ENCODE peak calls at places on chromosome 18, in four cellular contexts. One of them, this sample, is unnamed.
A peak's percentile ranks its signal among the peaks of the same experiment; 100 is the strongest.

GRCh38 chr18:28412521-28412920 is 235.6 kb upstream of the CDH2 start:
- DNase-seq in HCT116: no peak
- DNase-seq in fibroblast of lung: peak; percentile 60
- DNase-seq in uterus: no peak
- DNase-seq in this sample: no peak

GRCh38 chr18:9105420-9105819 is 2.9 kb downstream of the NDUFV2 start:
- DNase-seq in HCT116: no peak
- DNase-seq in fibroblast of lung: no peak
- DNase-seq in uterus: no peak
- DNase-seq in this sample: peak; percentile 37

GRCh38 chr18:25298853-25299274 is 53.1 kb downstream of the ZNF521 start:
- DNase-seq in HCT116: no peak
- DNase-seq in fibroblast of lung: peak; percentile 93
- DNase-seq in uterus: no peak
- DNase-seq in this sample: no peak

GRCh38 chr18:31512203-31512764 is 14.3 kb downstream of the DSG2 start:
- DNase-seq in HCT116: no peak
- DNase-seq in fibroblast of lung: peak; percentile 93
- DNase-seq in uterus: no peak
- DNase-seq in this sample: no peak

GRCh38 chr18:30684825-30685481 is 357.6 kb downstream of the DSC3 start:
- DNase-seq in HCT116: no peak
- DNase-seq in fibroblast of lung: no peak
- DNase-seq in uterus: no peak
- DNase-seq in this sample: peak; percentile 37

GRCh38 chr18:79687806-79688205 is 8.2 kb downstream of the CTDP1 start:
- DNase-seq in HCT116: no peak
- DNase-seq in fibroblast of lung: peak; percentile 64
- DNase-seq in uterus: no peak
- DNase-seq in this sample: no peak

GRCh38 chr18:61574665-61575064 is 241.4 kb downstream of the CDH20 start:
- DNase-seq in HCT116: no peak
- DNase-seq in fibroblast of lung: peak; percentile 38
- DNase-seq in uterus: no peak
- DNase-seq in this sample: no peak

GRCh38 chr18:30271716-30272115 is 770.8 kb downstream of the DSC3 start:
- DNase-seq in HCT116: no peak
- DNase-seq in fibroblast of lung: no peak
- DNase-seq in uterus: no peak
- DNase-seq in this sample: no peak

GRCh38 chr18:11518788-11519685 is 90.4 kb upstream of the SLC35G4 start:
- DNase-seq in HCT116: peak; percentile 57
- DNase-seq in fibroblast of lung: peak; percentile 52
- DNase-seq in uterus: no peak
- DNase-seq in this sample: peak; percentile 29

GRCh38 chr18:23191952-23192662 is 56.8 kb downstream of the CABLES1 start:
- DNase-seq in HCT116: no peak
- DNase-seq in fibroblast of lung: peak; percentile 90
- DNase-seq in uterus: peak; percentile 74
- DNase-seq in this sample: no peak

GRCh38 chr18:78587096-78587495 is 392.5 kb upstream of the SALL3 start:
- DNase-seq in HCT116: no peak
- DNase-seq in fibroblast of lung: peak; percentile 32
- DNase-seq in uterus: no peak
- DNase-seq in this sample: no peak

GRCh38 chr18:49460958-49461601 is 635 bp upstream of the DYM start:
- DNase-seq in HCT116: no peak
- DNase-seq in fibroblast of lung: peak; percentile 13
- DNase-seq in uterus: no peak
- DNase-seq in this sample: no peak

GRCh38 chr18:7177131-7177744 is 53.7 kb upstream of the LRRC30 start:
- DNase-seq in HCT116: no peak
- DNase-seq in fibroblast of lung: peak; percentile 65
- DNase-seq in uterus: peak; percentile 41
- DNase-seq in this sample: no peak

GRCh38 chr18:52582516-52582915 is 242.5 kb downstream of the DCC start:
- DNase-seq in HCT116: no peak
- DNase-seq in fibroblast of lung: no peak
- DNase-seq in uterus: no peak
- DNase-seq in this sample: no peak

GRCh38 chr18:34364699-34365098 is 140.0 kb upstream of the NOL4 start:
- DNase-seq in HCT116: no peak
- DNase-seq in fibroblast of lung: no peak
- DNase-seq in uterus: no peak
- DNase-seq in this sample: no peak

GRCh38 chr18:76390452-76391035 is 104.5 kb downstream of the ZNF516 start:
- DNase-seq in HCT116: no peak
- DNase-seq in fibroblast of lung: no peak
- DNase-seq in uterus: peak; percentile 26
- DNase-seq in this sample: no peak

GRCh38 chr18:35099911-35100310 is 58.7 kb downstream of the MAPRE2 start:
- DNase-seq in HCT116: no peak
- DNase-seq in fibroblast of lung: peak; percentile 59
- DNase-seq in uterus: no peak
- DNase-seq in this sample: no peak

GRCh38 chr18:905948-906415 is 1.3 kb downstream of the ADCYAP1 start:
- DNase-seq in HCT116: no peak
- DNase-seq in fibroblast of lung: no peak
- DNase-seq in uterus: no peak
- DNase-seq in this sample: no peak
- H3K4me3 ChIP-seq in HCT116: no peak overlapping the region
- H3K4me3 ChIP-seq in fibroblast of lung: no peak overlapping the region
- H3K4me3 ChIP-seq in uterus: no peak overlapping the region
- H3K4me3 ChIP-seq in this sample: no peak overlapping the region

DNA sequence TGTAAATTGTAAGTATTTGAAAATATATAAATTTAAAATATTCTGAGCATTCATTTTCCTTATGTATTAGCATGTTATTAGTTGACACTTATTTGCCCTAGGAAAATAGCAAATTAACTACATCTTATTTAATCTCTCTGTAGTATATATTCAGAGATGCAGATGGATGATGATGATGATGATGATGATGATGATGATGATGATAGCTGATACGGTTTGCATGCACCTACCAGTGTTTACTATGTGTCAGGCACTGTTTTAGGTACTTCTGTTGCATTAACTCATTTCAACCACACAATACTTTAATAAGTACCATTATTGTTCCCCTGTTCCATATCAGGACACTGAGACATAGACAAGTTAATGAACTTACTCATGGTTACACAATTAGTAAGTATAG is 191.4 kb upstream of the BOD1L2 start:
- DNase-seq in HCT116: no peak
- DNase-seq in fibroblast of lung: no peak
- DNase-seq in uterus: no peak
- DNase-seq in this sample: no peak
- H3K27me3 ChIP-seq in HCT116: no peaks in the 10 kb centered on the region
- H3K27me3 ChIP-seq in fibroblast of lung: no peaks in the 10 kb centered on the region
- H3K27me3 ChIP-seq in uterus: no peaks in the 10 kb centered on the region
- H3K27me3 ChIP-seq in this sample: no peaks in the 10 kb centered on the region

DNA sequence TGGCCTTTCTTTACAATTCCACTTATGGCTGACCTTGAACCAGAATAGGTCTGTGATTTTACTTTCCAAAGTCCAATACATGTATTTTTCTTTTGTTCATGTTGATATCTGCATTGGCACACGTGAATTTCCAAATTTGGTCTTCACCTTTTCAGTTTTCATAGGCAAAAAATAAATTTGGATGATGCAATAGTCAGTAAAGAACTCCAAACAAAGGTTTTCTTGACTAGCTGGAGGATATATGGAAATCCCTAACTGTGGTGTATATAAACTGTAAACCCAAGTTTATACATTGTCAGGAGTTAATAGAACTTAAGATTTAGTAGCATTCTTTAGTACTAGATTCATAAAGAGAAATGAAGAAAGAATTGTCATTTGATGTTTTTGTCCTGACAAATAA is 133.0 kb downstream of the BCL2 start:
- DNase-seq in HCT116: no peak
- DNase-seq in fibroblast of lung: no peak
- DNase-seq in uterus: no peak
- DNase-seq in this sample: no peak
- H3K4me1 ChIP-seq in HCT116: no peaks in the 10 kb centered on the region
- H3K4me1 ChIP-seq in fibroblast of lung: no peaks in the 10 kb centered on the region
- H3K4me1 ChIP-seq in uterus: peaks cover 15% of the 10 kb centered on the region
- H3K4me1 ChIP-seq in this sample: peaks cover 24% of the 10 kb centered on the region

GRCh38 chr18:5288517-5288935 is 7.0 kb downstream of the ZBTB14 start:
- DNase-seq in HCT116: no peak
- DNase-seq in fibroblast of lung: no peak
- DNase-seq in uterus: no peak
- DNase-seq in this sample: no peak
- H3K4me3 ChIP-seq in HCT116: no peak overlapping the region
- H3K4me3 ChIP-seq in fibroblast of lung: no peak overlapping the region
- H3K4me3 ChIP-seq in uterus: no peak overlapping the region
- H3K4me3 ChIP-seq in this sample: no peak overlapping the region

DNA sequence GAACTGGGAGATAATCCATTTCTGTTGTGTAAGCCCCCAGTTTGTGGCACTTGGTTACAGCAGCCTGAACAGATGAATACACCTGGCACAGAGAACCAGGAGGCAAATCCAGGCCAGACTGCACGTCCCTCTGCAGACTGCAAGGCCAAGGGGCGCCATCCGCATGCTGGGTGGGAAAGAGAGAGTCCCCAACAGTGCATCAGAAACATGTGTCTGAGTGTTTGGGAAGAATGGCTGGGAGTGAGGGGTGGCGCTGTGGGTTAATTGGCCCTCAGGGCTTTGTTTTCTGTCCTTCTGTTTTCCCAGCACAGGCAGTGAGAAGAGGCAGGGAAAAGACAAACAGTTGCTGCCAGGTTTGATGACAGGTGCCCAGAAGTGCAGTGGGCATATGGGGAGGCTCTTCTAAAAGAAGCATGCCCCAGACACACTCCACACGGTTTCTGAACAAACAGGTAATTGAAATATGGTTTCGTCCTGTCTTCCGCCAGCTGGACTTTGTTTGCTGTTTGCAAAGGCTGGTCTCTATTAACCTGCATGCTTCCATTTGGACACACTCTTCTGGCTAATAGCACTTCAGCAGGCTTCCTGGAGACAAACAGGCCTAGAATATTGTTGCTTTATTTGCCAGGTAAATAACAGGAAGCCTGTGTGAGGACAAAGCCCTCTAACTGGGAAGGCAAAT is 43.4 kb upstream of the SEC11C start:
- DNase-seq in HCT116: no peak
- DNase-seq in fibroblast of lung: no peak
- DNase-seq in uterus: no peak
- DNase-seq in this sample: no peak
- H3K27me3 ChIP-seq in HCT116: peaks cover 44% of the 10 kb centered on the region
- H3K27me3 ChIP-seq in fibroblast of lung: peaks cover 16% of the 10 kb centered on the region
- H3K27me3 ChIP-seq in uterus: no peaks in the 10 kb centered on the region
- H3K27me3 ChIP-seq in this sample: no peaks in the 10 kb centered on the region

GRCh38 chr18:3251963-3252277 is 4.3 kb downstream of the MYL12A start:
- DNase-seq in HCT116: no peak
- DNase-seq in fibroblast of lung: peak; percentile 69
- DNase-seq in uterus: no peak
- DNase-seq in this sample: no peak
- H3K4me1 ChIP-seq in HCT116: peaks cover 37% of the 10 kb centered on the region
- H3K4me1 ChIP-seq in fibroblast of lung: peaks cover 13% of the 10 kb centered on the region
- H3K4me1 ChIP-seq in uterus: peaks cover 6% of the 10 kb centered on the region
- H3K4me1 ChIP-seq in this sample: peaks cover 40% of the 10 kb centered on the region

DNA sequence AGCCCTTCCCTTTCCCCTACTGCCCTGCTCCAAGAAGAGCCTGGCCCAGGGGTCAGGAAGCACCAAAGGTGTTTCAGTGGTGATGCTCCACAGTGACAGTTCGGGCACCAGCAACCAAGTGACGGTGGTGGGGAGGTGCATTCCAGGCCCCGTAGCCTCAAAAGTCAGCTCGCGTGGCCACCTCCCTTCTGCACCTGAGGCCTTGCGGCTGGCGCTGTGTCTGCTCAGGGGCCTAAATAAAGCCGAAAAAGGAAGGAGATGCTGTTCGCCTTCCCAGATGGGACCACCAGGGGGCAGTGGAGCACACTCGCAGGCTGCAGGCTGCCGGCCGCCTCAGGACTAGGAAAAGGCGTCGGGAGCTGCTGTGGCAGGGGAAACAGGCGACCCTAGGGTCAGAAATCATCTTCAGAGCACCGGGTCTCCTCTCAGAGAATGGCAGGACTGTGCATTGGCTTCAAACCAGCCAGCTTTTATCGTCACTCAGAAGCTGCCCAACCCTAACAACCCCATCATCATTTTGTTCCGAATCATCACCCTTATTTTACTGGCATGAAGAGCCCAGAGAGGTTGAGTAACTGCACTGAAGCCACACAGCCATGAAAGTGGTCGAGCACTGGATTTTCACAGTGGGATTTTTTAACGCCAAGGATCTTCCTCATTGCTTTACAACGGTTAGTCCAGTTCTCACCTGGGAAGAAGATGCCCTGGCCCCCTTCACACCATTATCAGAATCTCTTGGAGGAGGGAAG is 213.0 kb upstream of the CELF4 start:
- DNase-seq in HCT116: peak; percentile 13
- DNase-seq in fibroblast of lung: no peak
- DNase-seq in uterus: no peak
- DNase-seq in this sample: peak; percentile 89
- H3K4me3 ChIP-seq in HCT116: no peak overlapping the region
- H3K4me3 ChIP-seq in fibroblast of lung: no peak overlapping the region
- H3K4me3 ChIP-seq in uterus: no peak overlapping the region
- H3K4me3 ChIP-seq in this sample: no peak overlapping the region

DNA sequence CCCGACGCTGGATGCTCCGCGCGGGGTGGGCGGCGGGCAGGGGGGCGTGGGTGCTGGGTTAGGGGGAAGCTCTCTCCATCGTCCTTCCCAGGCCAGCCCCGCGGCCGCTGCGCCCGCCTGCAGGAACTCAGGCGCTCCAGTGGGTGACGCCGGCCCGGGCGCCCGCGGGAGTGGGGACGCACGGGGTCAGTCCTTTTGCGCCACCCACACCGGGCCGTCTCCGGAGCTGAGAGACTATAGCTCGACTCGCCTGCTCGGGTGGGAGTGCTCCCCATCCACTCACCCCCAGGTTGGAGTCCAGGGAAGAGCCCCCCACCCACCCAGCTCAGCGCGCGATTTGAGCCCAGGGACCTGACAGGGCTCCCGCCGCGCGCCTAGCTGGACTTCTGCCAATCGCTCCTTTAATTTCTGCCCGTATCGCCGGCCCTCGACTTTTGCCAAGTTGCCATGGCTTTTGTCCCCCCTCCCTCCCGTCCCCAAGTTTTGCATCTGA is 205.6 kb upstream of the SMAD2 start:
- DNase-seq in HCT116: no peak
- DNase-seq in fibroblast of lung: no peak
- DNase-seq in uterus: peak; percentile 39
- DNase-seq in this sample: peak; percentile 28
- H3K27me3 ChIP-seq in HCT116: no peaks in the 10 kb centered on the region
- H3K27me3 ChIP-seq in fibroblast of lung: peaks cover 28% of the 10 kb centered on the region
- H3K27me3 ChIP-seq in uterus: no peaks in the 10 kb centered on the region
- H3K27me3 ChIP-seq in this sample: peaks cover 47% of the 10 kb centered on the region

DNA sequence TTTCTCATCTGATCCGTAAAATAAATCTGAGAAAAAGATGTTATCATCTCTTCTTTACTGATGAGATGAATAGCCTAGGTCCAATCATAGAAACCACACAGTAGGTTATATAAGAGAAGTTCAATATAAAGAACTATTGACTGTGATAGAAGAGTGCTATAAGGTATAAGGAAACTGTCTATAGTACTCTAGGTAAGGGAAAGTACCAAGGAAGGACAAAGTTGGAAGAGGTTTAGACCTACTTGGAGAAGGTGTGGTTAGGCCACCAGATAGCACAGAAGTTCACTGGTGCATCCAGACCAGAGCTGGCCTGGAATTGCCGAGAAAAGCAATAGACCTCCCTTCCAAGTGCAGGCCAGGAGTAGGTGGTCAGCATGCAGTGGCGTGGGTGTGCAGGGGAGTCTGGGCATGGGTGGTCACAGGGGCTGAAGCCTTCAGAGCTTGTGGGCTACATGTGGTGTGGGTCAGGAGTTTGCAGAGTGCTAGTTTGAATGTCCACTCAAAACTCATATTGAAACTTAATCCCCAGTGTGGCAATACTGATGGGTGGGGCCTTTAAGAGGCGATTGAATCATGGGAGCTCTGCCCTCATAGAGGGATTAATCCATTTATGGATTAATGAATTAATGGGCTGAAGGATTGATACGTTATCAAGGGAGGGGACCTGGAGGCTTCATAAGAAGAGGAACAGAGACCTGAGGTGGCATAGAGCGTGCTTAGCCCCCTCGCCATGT is 86.3 kb downstream of the ALPK2 start:
- DNase-seq in HCT116: no peak
- DNase-seq in fibroblast of lung: no peak
- DNase-seq in uterus: no peak
- DNase-seq in this sample: no peak
- H3K4me1 ChIP-seq in HCT116: peaks cover 77% of the 10 kb centered on the region
- H3K4me1 ChIP-seq in fibroblast of lung: peaks cover 7% of the 10 kb centered on the region
- H3K4me1 ChIP-seq in uterus: no peaks in the 10 kb centered on the region
- H3K4me1 ChIP-seq in this sample: no peaks in the 10 kb centered on the region